ENCODE peak calls at places on chromosomes 7 and 10, in nine cellular contexts. V is NCI-H345, D is DMS79 treated with DMSO at 0.1 percent for 48 hours, H is KBM-7, W is NCI-H446, E is cardiac muscle cell, Z is activated T-helper 1 cell treated with Interleukin-2 at 50 U/mL for 16 hours, T is NCI-H2081, L is brain microvascular endothelial cell. X is an unnamed sample.

GRCh38 chr10:4022473-4022872 is 237.5 kb upstream of the KLF6 start:
- DNase-seq in V (no peak), D (no peak), H (no peak), W (no peak), E (no peak), Z (no peak), T (no peak), L (no peak), X (no peak)

GRCh38 chr10:112756118-112756512 is 193.9 kb upstream of the TCF7L2 start:
- DNase-seq in V (no peak), D (no peak), H (no peak), W (no peak), E (no peak), Z (no peak), T (no peak), L (no peak), X (no peak)

GRCh38 chr7:150516956-150517355 is 2.3 kb downstream of the GIMAP7 start:
- DNase-seq in V (no peak), D (no peak), H (no peak), W (no peak), E (no peak), Z (no peak), T (no peak), L (no peak), X (no peak)

GRCh38 chr10:73898730-73899400 is 12.1 kb upstream of the PLAU start:
- DNase-seq in V (no peak), D (no peak), H (no peak), W (no peak), E (no peak), Z (no peak), T (no peak), L (no peak), X (no peak)

GRCh38 chr7:151083071-151083823 is at the start of gene TMUB1:
- DNase-seq in V (peak; percentile 77), D (peak; percentile 12), H (peak; percentile 65), W (peak; percentile 32), E (peak; percentile 83), Z (peak; percentile 77), T (peak; percentile 86), L (no peak), X (peak; percentile 57)

GRCh38 chr7:155496267-155497005 is 38.5 kb downstream of the EN2 start:
- DNase-seq in V (no peak), D (no peak), H (no peak), W (no peak), E (no peak), Z (no peak), T (no peak), L (no peak), X (no peak)

GRCh38 chr7:114508096-114508495 is 93.5 kb downstream of the FOXP2 start:
- DNase-seq in V (no peak), D (no peak), H (no peak), W (no peak), E (no peak), Z (no peak), T (no peak), L (peak; percentile 21), X (no peak)

GRCh38 chr10:14822879-14823755 is 14.7 kb downstream of the CDNF start:
- DNase-seq in V (peak; percentile 9), D (no peak), H (peak; percentile 57), W (no peak), E (peak; percentile 44), Z (no peak), T (peak; percentile 32), L (peak; percentile 57), X (peak; percentile 19)

GRCh38 chr7:84294907-84295455 is 100.4 kb upstream of the SEMA3A start:
- DNase-seq in V (no peak), D (no peak), H (no peak), W (no peak), E (no peak), Z (no peak), T (no peak), L (no peak), X (no peak)